ENCODE peak calls at places on chromosomes 12 and 14, in ten cellular contexts. One of them, this sample, is unnamed.

GRCh38 chr12:99916555-99916954 is 68.2 kb downstream of the ANKS1B start:
- DNase-seq in lower leg skin: no peak
- DNase-seq in naive thymus-derived CD8-positive, alpha-beta T cell: no peak
- DNase-seq in RPMI7951: peak
- DNase-seq in D341Med: no peak
- DNase-seq in SJSA1: no peak
- DNase-seq in H7: no peak
- DNase-seq in activated CD8-positive, alpha-beta T cell treated with anti-CD3 and anti-CD28 coated beads for 36 hours: no peak
- DNase-seq in left cardiac atrium: no peak
- DNase-seq in stimulated activated CD8-positive, alpha-beta memory T cell treated with anti-CD3 and anti-CD28 coated beads, Interleukin-15, amount 100 ng/mL, for 4 hours: no peak
- DNase-seq in this sample: no peak

GRCh38 chr12:33304176-33304575 is 135.4 kb downstream of the SYT10 start:
- DNase-seq in H7: no peak
- DNase-seq in lower leg skin: no peak
- DNase-seq in activated CD8-positive, alpha-beta T cell treated with anti-CD3 and anti-CD28 coated beads for 36 hours: no peak
- DNase-seq in stimulated activated CD8-positive, alpha-beta memory T cell treated with anti-CD3 and anti-CD28 coated beads, Interleukin-15, amount 100 ng/mL, for 4 hours: no peak
- DNase-seq in SJSA1: no peak
- DNase-seq in naive thymus-derived CD8-positive, alpha-beta T cell: no peak
- DNase-seq in RPMI7951: no peak
- DNase-seq in left cardiac atrium: no peak
- DNase-seq in D341Med: no peak
- DNase-seq in this sample: no peak

GRCh38 chr12:116964004-116964739 is 53.4 kb downstream of the FBXW8 start:
- DNase-seq in left cardiac atrium: no peak
- DNase-seq in RPMI7951: no peak
- DNase-seq in naive thymus-derived CD8-positive, alpha-beta T cell: no peak
- DNase-seq in activated CD8-positive, alpha-beta T cell treated with anti-CD3 and anti-CD28 coated beads for 36 hours: no peak
- DNase-seq in lower leg skin: no peak
- DNase-seq in D341Med: peak
- DNase-seq in H7: no peak
- DNase-seq in stimulated activated CD8-positive, alpha-beta memory T cell treated with anti-CD3 and anti-CD28 coated beads, Interleukin-15, amount 100 ng/mL, for 4 hours: no peak
- DNase-seq in SJSA1: no peak
- DNase-seq in this sample: no peak

GRCh38 chr14:55340482-55340881 is 69.3 kb downstream of the FBXO34 start:
- DNase-seq in D341Med: no peak
- DNase-seq in stimulated activated CD8-positive, alpha-beta memory T cell treated with anti-CD3 and anti-CD28 coated beads, Interleukin-15, amount 100 ng/mL, for 4 hours: no peak
- DNase-seq in lower leg skin: no peak
- DNase-seq in RPMI7951: no peak
- DNase-seq in SJSA1: no peak
- DNase-seq in left cardiac atrium: no peak
- DNase-seq in naive thymus-derived CD8-positive, alpha-beta T cell: no peak
- DNase-seq in H7: no peak
- DNase-seq in activated CD8-positive, alpha-beta T cell treated with anti-CD3 and anti-CD28 coated beads for 36 hours: no peak
- DNase-seq in this sample: no peak

GRCh38 chr12:124774462-124775167 is 89.0 kb downstream of the SCARB1 start:
- DNase-seq in lower leg skin: no peak
- DNase-seq in activated CD8-positive, alpha-beta T cell treated with anti-CD3 and anti-CD28 coated beads for 36 hours: peak
- DNase-seq in naive thymus-derived CD8-positive, alpha-beta T cell: no peak
- DNase-seq in H7: no peak
- DNase-seq in RPMI7951: peak
- DNase-seq in D341Med: no peak
- DNase-seq in stimulated activated CD8-positive, alpha-beta memory T cell treated with anti-CD3 and anti-CD28 coated beads, Interleukin-15, amount 100 ng/mL, for 4 hours: peak
- DNase-seq in SJSA1: peak
- DNase-seq in left cardiac atrium: peak
- DNase-seq in this sample: peak

GRCh38 chr14:29782041-29782440 is 145.6 kb downstream of the PRKD1 start:
- DNase-seq in stimulated activated CD8-positive, alpha-beta memory T cell treated with anti-CD3 and anti-CD28 coated beads, Interleukin-15, amount 100 ng/mL, for 4 hours: no peak
- DNase-seq in SJSA1: no peak
- DNase-seq in activated CD8-positive, alpha-beta T cell treated with anti-CD3 and anti-CD28 coated beads for 36 hours: no peak
- DNase-seq in left cardiac atrium: no peak
- DNase-seq in H7: no peak
- DNase-seq in naive thymus-derived CD8-positive, alpha-beta T cell: no peak
- DNase-seq in D341Med: no peak
- DNase-seq in RPMI7951: peak
- DNase-seq in lower leg skin: no peak
- DNase-seq in this sample: no peak

GRCh38 chr12:30447061-30447750 is 248.5 kb downstream of the IPO8 start:
- DNase-seq in stimulated activated CD8-positive, alpha-beta memory T cell treated with anti-CD3 and anti-CD28 coated beads, Interleukin-15, amount 100 ng/mL, for 4 hours: no peak
- DNase-seq in left cardiac atrium: no peak
- DNase-seq in SJSA1: no peak
- DNase-seq in D341Med: no peak
- DNase-seq in H7: no peak
- DNase-seq in RPMI7951: peak
- DNase-seq in naive thymus-derived CD8-positive, alpha-beta T cell: no peak
- DNase-seq in activated CD8-positive, alpha-beta T cell treated with anti-CD3 and anti-CD28 coated beads for 36 hours: no peak
- DNase-seq in lower leg skin: no peak
- DNase-seq in this sample: no peak

GRCh38 chr14:74863274-74863673 is 12.7 kb downstream of the PROX2 start:
- DNase-seq in stimulated activated CD8-positive, alpha-beta memory T cell treated with anti-CD3 and anti-CD28 coated beads, Interleukin-15, amount 100 ng/mL, for 4 hours: no peak
- DNase-seq in left cardiac atrium: no peak
- DNase-seq in RPMI7951: no peak
- DNase-seq in SJSA1: no peak
- DNase-seq in activated CD8-positive, alpha-beta T cell treated with anti-CD3 and anti-CD28 coated beads for 36 hours: no peak
- DNase-seq in D341Med: no peak
- DNase-seq in lower leg skin: no peak
- DNase-seq in H7: no peak
- DNase-seq in naive thymus-derived CD8-positive, alpha-beta T cell: no peak
- DNase-seq in this sample: no peak

GRCh38 chr14:96225745-96226151 is 21.1 kb downstream of the BDKRB2 start:
- DNase-seq in lower leg skin: no peak
- DNase-seq in D341Med: no peak
- DNase-seq in activated CD8-positive, alpha-beta T cell treated with anti-CD3 and anti-CD28 coated beads for 36 hours: no peak
- DNase-seq in left cardiac atrium: no peak
- DNase-seq in naive thymus-derived CD8-positive, alpha-beta T cell: no peak
- DNase-seq in SJSA1: peak
- DNase-seq in stimulated activated CD8-positive, alpha-beta memory T cell treated with anti-CD3 and anti-CD28 coated beads, Interleukin-15, amount 100 ng/mL, for 4 hours: no peak
- DNase-seq in H7: peak
- DNase-seq in RPMI7951: peak
- DNase-seq in this sample: no peak

GRCh38 chr14:104224516-104225281 is 86.3 kb downstream of the KIF26A start:
- DNase-seq in stimulated activated CD8-positive, alpha-beta memory T cell treated with anti-CD3 and anti-CD28 coated beads, Interleukin-15, amount 100 ng/mL, for 4 hours: no peak
- DNase-seq in activated CD8-positive, alpha-beta T cell treated with anti-CD3 and anti-CD28 coated beads for 36 hours: peak
- DNase-seq in SJSA1: no peak
- DNase-seq in D341Med: no peak
- DNase-seq in RPMI7951: no peak
- DNase-seq in left cardiac atrium: peak
- DNase-seq in lower leg skin: no peak
- DNase-seq in naive thymus-derived CD8-positive, alpha-beta T cell: no peak
- DNase-seq in H7: peak
- DNase-seq in this sample: no peak

GRCh38 chr12:12896261-12896660 is 4.9 kb downstream of the GPRC5A start:
- DNase-seq in stimulated activated CD8-positive, alpha-beta memory T cell treated with anti-CD3 and anti-CD28 coated beads, Interleukin-15, amount 100 ng/mL, for 4 hours: no peak
- DNase-seq in activated CD8-positive, alpha-beta T cell treated with anti-CD3 and anti-CD28 coated beads for 36 hours: no peak
- DNase-seq in D341Med: no peak
- DNase-seq in left cardiac atrium: no peak
- DNase-seq in RPMI7951: no peak
- DNase-seq in lower leg skin: no peak
- DNase-seq in naive thymus-derived CD8-positive, alpha-beta T cell: no peak
- DNase-seq in H7: no peak
- DNase-seq in SJSA1: peak
- DNase-seq in this sample: no peak

GRCh38 chr14:56808314-56809201 is 1.7 kb downstream of the OTX2 start:
- DNase-seq in naive thymus-derived CD8-positive, alpha-beta T cell: no peak
- DNase-seq in stimulated activated CD8-positive, alpha-beta memory T cell treated with anti-CD3 and anti-CD28 coated beads, Interleukin-15, amount 100 ng/mL, for 4 hours: no peak
- DNase-seq in activated CD8-positive, alpha-beta T cell treated with anti-CD3 and anti-CD28 coated beads for 36 hours: no peak
- DNase-seq in H7: peak
- DNase-seq in D341Med: no peak
- DNase-seq in RPMI7951: no peak
- DNase-seq in lower leg skin: no peak
- DNase-seq in SJSA1: no peak
- DNase-seq in left cardiac atrium: no peak
- DNase-seq in this sample: no peak

GRCh38 chr12:6919588-6919987 is 5.2 kb downstream of the ENO2 start:
- DNase-seq in stimulated activated CD8-positive, alpha-beta memory T cell treated with anti-CD3 and anti-CD28 coated beads, Interleukin-15, amount 100 ng/mL, for 4 hours: no peak
- DNase-seq in RPMI7951: no peak
- DNase-seq in naive thymus-derived CD8-positive, alpha-beta T cell: no peak
- DNase-seq in H7: peak
- DNase-seq in lower leg skin: no peak
- DNase-seq in D341Med: no peak
- DNase-seq in left cardiac atrium: no peak
- DNase-seq in activated CD8-positive, alpha-beta T cell treated with anti-CD3 and anti-CD28 coated beads for 36 hours: no peak
- DNase-seq in SJSA1: no peak
- DNase-seq in this sample: no peak

GRCh38 chr12:62581288-62582064 is 114.8 kb downstream of the MON2 start:
- DNase-seq in lower leg skin: no peak
- DNase-seq in stimulated activated CD8-positive, alpha-beta memory T cell treated with anti-CD3 and anti-CD28 coated beads, Interleukin-15, amount 100 ng/mL, for 4 hours: no peak
- DNase-seq in naive thymus-derived CD8-positive, alpha-beta T cell: no peak
- DNase-seq in activated CD8-positive, alpha-beta T cell treated with anti-CD3 and anti-CD28 coated beads for 36 hours: no peak
- DNase-seq in SJSA1: peak
- DNase-seq in D341Med: peak
- DNase-seq in H7: peak
- DNase-seq in left cardiac atrium: peak
- DNase-seq in RPMI7951: peak
- DNase-seq in this sample: peak

GRCh38 chr12:93198086-93198485 is 179.6 kb upstream of the NUDT4 start:
- DNase-seq in naive thymus-derived CD8-positive, alpha-beta T cell: no peak
- DNase-seq in H7: no peak
- DNase-seq in left cardiac atrium: peak
- DNase-seq in lower leg skin: no peak
- DNase-seq in SJSA1: no peak
- DNase-seq in stimulated activated CD8-positive, alpha-beta memory T cell treated with anti-CD3 and anti-CD28 coated beads, Interleukin-15, amount 100 ng/mL, for 4 hours: no peak
- DNase-seq in RPMI7951: peak
- DNase-seq in activated CD8-positive, alpha-beta T cell treated with anti-CD3 and anti-CD28 coated beads for 36 hours: no peak
- DNase-seq in D341Med: no peak
- DNase-seq in this sample: no peak

GRCh38 chr12:13000935-13001724 is 1.1 kb upstream of the HEBP1 start:
- DNase-seq in activated CD8-positive, alpha-beta T cell treated with anti-CD3 and anti-CD28 coated beads for 36 hours: peak
- DNase-seq in stimulated activated CD8-positive, alpha-beta memory T cell treated with anti-CD3 and anti-CD28 coated beads, Interleukin-15, amount 100 ng/mL, for 4 hours: no peak
- DNase-seq in D341Med: peak
- DNase-seq in naive thymus-derived CD8-positive, alpha-beta T cell: peak
- DNase-seq in H7: peak
- DNase-seq in lower leg skin: peak
- DNase-seq in RPMI7951: peak
- DNase-seq in left cardiac atrium: peak
- DNase-seq in SJSA1: peak
- DNase-seq in this sample: peak

GRCh38 chr12:6322969-6323339 is 12.5 kb downstream of the PLEKHG6 start:
- DNase-seq in naive thymus-derived CD8-positive, alpha-beta T cell: no peak
- DNase-seq in stimulated activated CD8-positive, alpha-beta memory T cell treated with anti-CD3 and anti-CD28 coated beads, Interleukin-15, amount 100 ng/mL, for 4 hours: no peak
- DNase-seq in D341Med: no peak
- DNase-seq in RPMI7951: no peak
- DNase-seq in activated CD8-positive, alpha-beta T cell treated with anti-CD3 and anti-CD28 coated beads for 36 hours: no peak
- DNase-seq in left cardiac atrium: no peak
- DNase-seq in H7: peak
- DNase-seq in SJSA1: no peak
- DNase-seq in lower leg skin: no peak
- DNase-seq in this sample: no peak

GRCh38 chr12:3204143-3204542 is 127.0 kb downstream of the TSPAN9 start:
- DNase-seq in SJSA1: no peak
- DNase-seq in RPMI7951: no peak
- DNase-seq in naive thymus-derived CD8-positive, alpha-beta T cell: no peak
- DNase-seq in activated CD8-positive, alpha-beta T cell treated with anti-CD3 and anti-CD28 coated beads for 36 hours: no peak
- DNase-seq in D341Med: peak
- DNase-seq in stimulated activated CD8-positive, alpha-beta memory T cell treated with anti-CD3 and anti-CD28 coated beads, Interleukin-15, amount 100 ng/mL, for 4 hours: no peak
- DNase-seq in lower leg skin: no peak
- DNase-seq in left cardiac atrium: no peak
- DNase-seq in H7: peak
- DNase-seq in this sample: no peak

GRCh38 chr14:99266181-99267178 is 5.5 kb downstream of the BCL11B start:
- DNase-seq in lower leg skin: peak
- DNase-seq in RPMI7951: peak
- DNase-seq in naive thymus-derived CD8-positive, alpha-beta T cell: peak
- DNase-seq in H7: peak
- DNase-seq in left cardiac atrium: peak
- DNase-seq in SJSA1: peak
- DNase-seq in D341Med: peak
- DNase-seq in stimulated activated CD8-positive, alpha-beta memory T cell treated with anti-CD3 and anti-CD28 coated beads, Interleukin-15, amount 100 ng/mL, for 4 hours: peak
- DNase-seq in activated CD8-positive, alpha-beta T cell treated with anti-CD3 and anti-CD28 coated beads for 36 hours: peak
- DNase-seq in this sample: peak

GRCh38 chr12:27549231-27549800 is 25.3 kb downstream of the PPFIBP1 start:
- DNase-seq in RPMI7951: peak
- DNase-seq in left cardiac atrium: no peak
- DNase-seq in H7: no peak
- DNase-seq in activated CD8-positive, alpha-beta T cell treated with anti-CD3 and anti-CD28 coated beads for 36 hours: no peak
- DNase-seq in D341Med: no peak
- DNase-seq in SJSA1: peak
- DNase-seq in naive thymus-derived CD8-positive, alpha-beta T cell: no peak
- DNase-seq in stimulated activated CD8-positive, alpha-beta memory T cell treated with anti-CD3 and anti-CD28 coated beads, Interleukin-15, amount 100 ng/mL, for 4 hours: no peak
- DNase-seq in lower leg skin: no peak
- DNase-seq in this sample: no peak

GRCh38 chr12:72747460-72747859 is 475.3 kb downstream of the TRHDE start:
- DNase-seq in RPMI7951: no peak
- DNase-seq in stimulated activated CD8-positive, alpha-beta memory T cell treated with anti-CD3 and anti-CD28 coated beads, Interleukin-15, amount 100 ng/mL, for 4 hours: no peak
- DNase-seq in left cardiac atrium: no peak
- DNase-seq in D341Med: no peak
- DNase-seq in H7: no peak
- DNase-seq in naive thymus-derived CD8-positive, alpha-beta T cell: no peak
- DNase-seq in SJSA1: no peak
- DNase-seq in activated CD8-positive, alpha-beta T cell treated with anti-CD3 and anti-CD28 coated beads for 36 hours: no peak
- DNase-seq in lower leg skin: no peak
- DNase-seq in this sample: no peak

GRCh38 chr12:124796303-124796957 is 67.2 kb downstream of the SCARB1 start:
- DNase-seq in stimulated activated CD8-positive, alpha-beta memory T cell treated with anti-CD3 and anti-CD28 coated beads, Interleukin-15, amount 100 ng/mL, for 4 hours: no peak
- DNase-seq in D341Med: no peak
- DNase-seq in RPMI7951: no peak
- DNase-seq in left cardiac atrium: no peak
- DNase-seq in naive thymus-derived CD8-positive, alpha-beta T cell: no peak
- DNase-seq in SJSA1: no peak
- DNase-seq in lower leg skin: no peak
- DNase-seq in activated CD8-positive, alpha-beta T cell treated with anti-CD3 and anti-CD28 coated beads for 36 hours: peak
- DNase-seq in H7: no peak
- DNase-seq in this sample: no peak

GRCh38 chr14:94850332-94851211 is 80.7 kb upstream of the GSC start:
- DNase-seq in lower leg skin: no peak
- DNase-seq in SJSA1: no peak
- DNase-seq in stimulated activated CD8-positive, alpha-beta memory T cell treated with anti-CD3 and anti-CD28 coated beads, Interleukin-15, amount 100 ng/mL, for 4 hours: no peak
- DNase-seq in activated CD8-positive, alpha-beta T cell treated with anti-CD3 and anti-CD28 coated beads for 36 hours: no peak
- DNase-seq in RPMI7951: no peak
- DNase-seq in left cardiac atrium: no peak
- DNase-seq in H7: no peak
- DNase-seq in naive thymus-derived CD8-positive, alpha-beta T cell: no peak
- DNase-seq in D341Med: no peak
- DNase-seq in this sample: no peak

GRCh38 chr14:75469606-75470237 is 41.9 kb downstream of the JDP2 start:
- DNase-seq in activated CD8-positive, alpha-beta T cell treated with anti-CD3 and anti-CD28 coated beads for 36 hours: no peak
- DNase-seq in SJSA1: no peak
- DNase-seq in H7: no peak
- DNase-seq in RPMI7951: no peak
- DNase-seq in naive thymus-derived CD8-positive, alpha-beta T cell: no peak
- DNase-seq in stimulated activated CD8-positive, alpha-beta memory T cell treated with anti-CD3 and anti-CD28 coated beads, Interleukin-15, amount 100 ng/mL, for 4 hours: no peak
- DNase-seq in lower leg skin: no peak
- DNase-seq in left cardiac atrium: no peak
- DNase-seq in D341Med: no peak
- DNase-seq in this sample: no peak

GRCh38 chr12:68367903-68368302 is 35.7 kb upstream of the MDM1 start:
- DNase-seq in stimulated activated CD8-positive, alpha-beta memory T cell treated with anti-CD3 and anti-CD28 coated beads, Interleukin-15, amount 100 ng/mL, for 4 hours: no peak
- DNase-seq in RPMI7951: peak
- DNase-seq in activated CD8-positive, alpha-beta T cell treated with anti-CD3 and anti-CD28 coated beads for 36 hours: peak
- DNase-seq in left cardiac atrium: no peak
- DNase-seq in lower leg skin: no peak
- DNase-seq in SJSA1: no peak
- DNase-seq in D341Med: no peak
- DNase-seq in naive thymus-derived CD8-positive, alpha-beta T cell: no peak
- DNase-seq in H7: no peak
- DNase-seq in this sample: peak

GRCh38 chr14:34873591-34874385 is 1.4 kb downstream of the BAZ1A start:
- DNase-seq in SJSA1: peak
- DNase-seq in activated CD8-positive, alpha-beta T cell treated with anti-CD3 and anti-CD28 coated beads for 36 hours: peak
- DNase-seq in left cardiac atrium: peak
- DNase-seq in naive thymus-derived CD8-positive, alpha-beta T cell: peak
- DNase-seq in D341Med: peak
- DNase-seq in H7: peak
- DNase-seq in RPMI7951: peak
- DNase-seq in lower leg skin: peak
- DNase-seq in stimulated activated CD8-positive, alpha-beta memory T cell treated with anti-CD3 and anti-CD28 coated beads, Interleukin-15, amount 100 ng/mL, for 4 hours: peak
- DNase-seq in this sample: peak

GRCh38 chr14:105498430-105499255 is 7.6 kb downstream of the TEDC1 start:
- DNase-seq in D341Med: no peak
- DNase-seq in H7: peak
- DNase-seq in activated CD8-positive, alpha-beta T cell treated with anti-CD3 and anti-CD28 coated beads for 36 hours: no peak
- DNase-seq in lower leg skin: no peak
- DNase-seq in left cardiac atrium: no peak
- DNase-seq in naive thymus-derived CD8-positive, alpha-beta T cell: no peak
- DNase-seq in SJSA1: no peak
- DNase-seq in stimulated activated CD8-positive, alpha-beta memory T cell treated with anti-CD3 and anti-CD28 coated beads, Interleukin-15, amount 100 ng/mL, for 4 hours: no peak
- DNase-seq in RPMI7951: no peak
- DNase-seq in this sample: no peak

GRCh38 chr12:108304633-108305032 is 34.5 kb downstream of the CMKLR1 start:
- DNase-seq in naive thymus-derived CD8-positive, alpha-beta T cell: no peak
- DNase-seq in RPMI7951: peak
- DNase-seq in SJSA1: no peak
- DNase-seq in activated CD8-positive, alpha-beta T cell treated with anti-CD3 and anti-CD28 coated beads for 36 hours: no peak
- DNase-seq in D341Med: no peak
- DNase-seq in lower leg skin: no peak
- DNase-seq in left cardiac atrium: peak
- DNase-seq in stimulated activated CD8-positive, alpha-beta memory T cell treated with anti-CD3 and anti-CD28 coated beads, Interleukin-15, amount 100 ng/mL, for 4 hours: no peak
- DNase-seq in H7: peak
- DNase-seq in this sample: no peak

This sample was measured in immature natural killer cell.